ENCODE peak calls at places on chromosomes 5 and 9, in six cellular contexts. E is memory B cell; F is T-helper 22 cell; W is GM06990; J is CD4-positive, CD25-positive, alpha-beta regulatory T cell; B is T follicular helper cell. P is an unnamed sample.

GRCh38 chr5:56585466-56585865 is 229.9 kb upstream of the MAP3K1 start:
- DNase-seq in B (no peak), E (no peak), W (no peak), J (no peak), F (no peak), P (peak)

GRCh38 chr9:136086951-136087740 is 7.9 kb downstream of the NACC2 start:
- DNase-seq in E (no peak), F (no peak), B (no peak), W (no peak), J (no peak), P (no peak)

GRCh38 chr5:177389368-177390169 is 5.3 kb downstream of the SLC34A1 start:
- DNase-seq in J (peak), W (peak), E (no peak), B (peak), F (peak), P (no peak)

GRCh38 chr5:380701-381309 is 59.3 kb downstream of the AHRR start:
- DNase-seq in F (no peak), E (peak), J (no peak), B (no peak), W (no peak), P (no peak)

GRCh38 chr9:96214639-96215038 is 87.3 kb downstream of the HSD17B3 start:
- DNase-seq in F (no peak), J (no peak), E (no peak), W (no peak), B (no peak), P (no peak)

GRCh38 chr5:120447706-120448239 is 16.3 kb upstream of the PRR16 start:
- DNase-seq in E (no peak), F (no peak), W (no peak), B (no peak), J (no peak), P (no peak)

GRCh38 chr5:100790170-100790665 is 112.9 kb downstream of the ST8SIA4 start:
- DNase-seq in J (no peak), F (no peak), W (no peak), E (no peak), B (no peak), P (peak)

GRCh38 chr9:136354592-136355085 is 8.9 kb downstream of the DNLZ start:
- DNase-seq in B (no peak), F (no peak), E (no peak), W (no peak), J (no peak), P (peak)

GRCh38 chr5:73948720-73949119 is 322.7 kb downstream of the ARHGEF28 start:
- DNase-seq in F (no peak), J (no peak), B (no peak), E (no peak), W (no peak), P (no peak)

GRCh38 chr5:168853972-168854371 is 274.8 kb upstream of the PANK3 start:
- DNase-seq in J (no peak), W (no peak), B (no peak), E (no peak), F (no peak), P (no peak)

P was measured in erythroblast.